ENCODE peak calls at places on chromosomes 3 and 15, in nine cellular contexts. Y, O, S, Z, W, N, F, X and G are unnamed samples.

GRCh38 chr3:118408431-118408830 is 626.2 kb downstream of the IGSF11 start:
- DNase-seq in F (no peak), O (no peak), Z (no peak), X (no peak), S (no peak), Y (no peak), W (no peak), N (no peak), G (no peak)

GRCh38 chr3:112818289-112818688 is 28.4 kb downstream of the CD200R1L start:
- DNase-seq in W (no peak), Y (no peak), Z (peak), F (peak), S (no peak), O (no peak), X (no peak), N (no peak), G (peak)

GRCh38 chr3:186360779-186361178 is 1.3 kb downstream of the DGKG start:
- DNase-seq in N (peak), X (no peak), O (no peak), Z (no peak), F (no peak), S (no peak), W (no peak), Y (peak), G (no peak)

GRCh38 chr3:179898024-179898423 is 138.7 kb downstream of the PEX5L start:
- DNase-seq in Y (peak), Z (no peak), X (no peak), F (no peak), O (peak), S (no peak), W (peak), N (no peak), G (no peak)

GRCh38 chr3:107938128-107938527 is 152.7 kb downstream of the CD47 start:
- DNase-seq in S (no peak), X (peak), F (peak), Y (no peak), W (peak), O (peak), Z (peak), N (no peak), G (no peak)

GRCh38 chr3:138938056-138938876 is 8.7 kb downstream of the FOXL2 start:
- DNase-seq in Y (no peak), W (no peak), F (no peak), S (no peak), N (peak), O (no peak), Z (no peak), X (no peak), G (no peak)

GRCh38 chr15:92471263-92471662 is 77.6 kb downstream of the ST8SIA2 start:
- DNase-seq in Y (no peak), Z (no peak), O (peak), S (no peak), X (no peak), F (no peak), W (no peak), N (no peak), G (no peak)

GRCh38 chr3:13801361-13802214 is 78.3 kb downstream of the WNT7A start:
- DNase-seq in X (no peak), N (no peak), Z (no peak), O (no peak), S (no peak), F (no peak), Y (no peak), W (no peak), G (no peak)

GRCh38 chr3:100136921-100137320 is 22.6 kb upstream of the FILIP1L start:
- DNase-seq in Z (no peak), F (no peak), X (no peak), W (no peak), N (no peak), S (no peak), O (no peak), Y (no peak), G (no peak)

GRCh38 chr3:176206809-176207208 is 990.5 kb downstream of the TBL1XR1 start:
- DNase-seq in O (no peak), S (no peak), Y (no peak), F (no peak), X (no peak), Z (no peak), W (no peak), N (no peak), G (no peak)

GRCh38 chr3:183500349-183500748 is 55.2 kb downstream of the KLHL6 start:
- DNase-seq in Z (no peak), X (no peak), F (no peak), N (no peak), S (no peak), W (no peak), Y (no peak), O (no peak), G (no peak)

GRCh38 chr15:92473784-92474183 is 80.1 kb downstream of the ST8SIA2 start:
- DNase-seq in X (no peak), S (no peak), Z (no peak), O (no peak), W (no peak), Y (no peak), F (no peak), N (peak), G (no peak)

GRCh38 chr3:4730734-4731133 is 237.6 kb downstream of the ITPR1 start:
- DNase-seq in Y (no peak), X (no peak), N (no peak), F (no peak), O (no peak), Z (no peak), S (no peak), W (no peak), G (no peak)

GRCh38 chr15:52261498-52262242 is 33.9 kb downstream of the MYO5C start:
- DNase-seq in Z (no peak), Y (peak), N (no peak), O (peak), F (peak), X (peak), S (no peak), W (peak), G (peak)

GRCh38 chr3:177122183-177122856 is 75.0 kb downstream of the TBL1XR1 start:
- DNase-seq in Z (no peak), S (no peak), F (no peak), N (no peak), O (no peak), W (no peak), X (no peak), Y (no peak), G (no peak)

GRCh38 chr3:143736205-143736604 is 112.1 kb downstream of the SLC9A9 start:
- DNase-seq in O (no peak), Y (no peak), W (no peak), S (no peak), N (no peak), Z (no peak), F (no peak), X (no peak), G (no peak)

GRCh38 chr15:74873756-74874424 is 725 bp upstream of the SCAMP2 start:
- DNase-seq in F (peak), S (no peak), W (peak), N (no peak), Z (no peak), Y (no peak), O (peak), X (no peak), G (no peak)

GRCh38 chr3:161796312-161796711 is 299.7 kb downstream of the OTOL1 start:
- DNase-seq in N (no peak), X (no peak), Z (no peak), S (no peak), O (no peak), Y (no peak), F (no peak), W (no peak), G (no peak)

GRCh38 chr3:117355566-117355965 is 646.0 kb downstream of the TUSC7 start:
- DNase-seq in N (no peak), W (peak), X (no peak), O (peak), Z (no peak), S (no peak), F (peak), Y (peak), G (no peak)

GRCh38 chr3:171900396-171900795 is 57.2 kb downstream of the TMEM212 start:
- DNase-seq in O (no peak), Y (no peak), X (no peak), N (no peak), S (no peak), W (no peak), Z (no peak), F (no peak), G (no peak)

GRCh38 chr3:101780661-101781060 is 1.6 kb downstream of the NXPE3 start:
- DNase-seq in O (peak), F (peak), N (no peak), W (peak), Z (peak), S (no peak), Y (no peak), X (no peak), G (peak)

GRCh38 chr15:33279613-33280205 is 31.1 kb upstream of the RYR3 start:
- DNase-seq in Z (no peak), F (peak), Y (no peak), X (no peak), W (peak), S (no peak), O (no peak), N (no peak), G (no peak)

GRCh38 chr15:77853008-77853328 is 220.3 kb upstream of the LINGO1 start:
- DNase-seq in S (no peak), F (no peak), N (no peak), W (no peak), Y (no peak), O (no peak), Z (no peak), X (peak), G (no peak)

DNA sequence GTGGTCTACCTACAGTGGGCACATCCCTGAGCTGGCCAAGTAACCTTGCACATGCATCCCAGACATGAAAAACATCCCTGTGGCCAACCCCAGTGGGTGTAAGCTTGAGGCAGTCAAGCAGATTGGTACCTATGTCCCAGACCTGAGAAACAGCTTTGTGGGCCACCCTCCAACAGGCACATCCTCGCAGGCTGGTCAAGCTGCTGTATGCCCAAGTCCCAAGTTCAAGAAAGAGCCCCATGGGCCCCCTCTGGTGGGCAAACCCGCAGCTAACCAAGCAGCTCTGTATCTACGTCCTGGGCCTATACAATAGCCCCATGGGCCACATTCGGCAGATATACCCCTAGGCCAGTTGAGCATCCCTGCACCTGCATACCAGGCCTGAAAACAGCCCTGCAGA is 186.3 kb upstream of the GPR149 start:
- DNase-seq in N (no peak), W (no peak), Z (no peak), S (no peak), F (no peak), O (no peak), X (no peak), Y (no peak), G (no peak)
- TF ChIP-seq CTCF in N (no peak), W (no peak), Z (no peak), S (no peak), F (no peak), O (no peak), X (no peak), Y (no peak), G (no peak)

DNA sequence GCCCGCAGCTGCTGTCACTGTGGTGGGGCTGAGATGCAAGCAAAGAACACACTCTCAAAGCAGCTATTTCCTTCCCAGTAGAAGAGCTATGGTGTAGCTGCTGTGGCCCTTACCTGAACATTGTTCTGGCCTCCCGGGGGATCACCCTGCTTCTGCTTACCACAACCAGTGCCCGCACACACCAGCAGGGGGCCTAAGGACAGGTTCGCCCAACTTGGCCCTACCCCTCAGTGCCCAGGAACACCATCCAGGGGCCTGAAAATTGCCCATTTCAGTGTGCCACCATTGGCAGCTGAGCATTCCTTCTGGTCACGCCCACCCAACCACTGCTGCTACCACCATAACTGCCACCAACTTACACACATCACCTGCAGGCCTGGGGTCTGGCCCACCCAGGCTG is 113.0 kb downstream of the TP63 start:
- DNase-seq in X (no peak), S (no peak), N (no peak), F (no peak), Z (no peak), O (no peak), W (no peak), Y (no peak), G (no peak)
- TF ChIP-seq CTCF in X (no peak), S (no peak), N (no peak), F (no peak), Z (no peak), O (no peak), W (no peak), Y (no peak), G (no peak)

GRCh38 chr3:123725652-123726400 is 141.0 kb upstream of the HACD2 start:
- DNase-seq in F (no peak), X (no peak), Z (no peak), Y (no peak), O (no peak), W (peak), S (no peak), N (peak), G (no peak)
- TF ChIP-seq CTCF in F (no peak), X (no peak), Z (no peak), Y (no peak), O (no peak), W (no peak), S (no peak), N (no peak), G (no peak)

DNA sequence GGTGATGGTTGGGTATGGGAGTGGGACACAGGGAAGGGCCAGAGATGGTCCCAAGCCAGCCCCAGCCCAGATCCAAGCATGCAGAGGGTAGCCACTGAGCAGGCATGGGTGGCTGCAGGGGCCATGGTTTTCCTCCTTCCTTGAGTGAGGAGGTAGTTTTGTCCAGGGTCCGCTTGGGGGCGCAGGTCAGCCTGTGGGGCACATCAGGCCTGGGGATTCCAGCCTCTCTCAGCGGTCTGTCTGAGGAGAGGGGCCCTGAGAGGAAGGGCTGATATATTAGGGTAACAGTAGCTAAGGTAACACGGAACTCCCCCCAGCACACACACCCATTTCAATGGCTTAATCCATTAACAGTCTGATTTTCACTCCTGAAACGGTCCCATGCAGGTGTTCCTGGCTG is 22.7 kb upstream of the LCTL start:
- DNase-seq in S (no peak), X (no peak), O (no peak), W (no peak), Y (no peak), F (no peak), N (no peak), Z (no peak), G (no peak)
- TF ChIP-seq CTCF in S (no peak), X (no peak), O (no peak), W (peak), Y (no peak), F (no peak), N (no peak), Z (no peak), G (no peak)

GRCh38 chr15:88337993-88338392 is 81.5 kb upstream of the NTRK3 start:
- DNase-seq in W (peak), Z (no peak), N (no peak), X (no peak), F (peak), O (no peak), Y (no peak), S (no peak), G (no peak)
- TF ChIP-seq CTCF in W (peak), Z (peak), N (no peak), X (no peak), F (no peak), O (no peak), Y (no peak), S (no peak), G (no peak)

DNA sequence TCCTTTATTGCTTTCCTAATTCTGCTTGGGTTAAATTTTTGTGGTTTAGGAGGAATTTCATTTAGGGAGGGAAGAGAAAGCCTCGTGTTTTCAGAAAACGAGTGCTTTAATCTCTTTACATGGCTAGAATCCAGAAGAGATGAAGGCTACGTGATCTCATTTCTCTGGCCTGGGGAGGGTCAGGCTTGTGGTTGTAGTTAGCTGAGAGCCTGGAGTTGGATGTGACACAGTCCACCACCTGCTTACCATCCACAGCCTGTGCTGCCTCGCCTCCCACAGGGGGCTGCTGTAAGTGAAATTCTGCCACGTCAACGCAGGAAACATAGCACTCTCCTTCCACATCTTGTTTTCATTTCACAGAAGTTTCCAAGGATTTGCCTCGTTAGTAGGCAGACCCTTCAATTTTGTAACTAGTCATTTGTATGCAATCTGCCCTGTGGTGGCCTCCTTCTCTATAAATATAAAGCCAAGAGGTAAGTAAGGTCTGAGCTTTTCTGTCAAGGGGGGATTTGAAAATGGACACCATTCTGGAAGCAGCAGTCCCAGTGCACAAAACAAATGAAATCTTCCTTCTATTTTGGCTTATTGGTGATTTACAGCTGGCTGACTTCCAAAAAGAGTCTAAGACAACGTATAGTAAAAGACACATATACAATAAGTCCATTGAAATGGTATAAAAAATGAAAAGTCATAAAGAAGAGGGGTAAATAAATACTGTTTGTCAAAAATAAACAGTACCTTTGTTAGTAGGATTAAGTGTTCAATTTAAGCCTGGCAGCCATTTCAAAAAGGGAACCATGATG is 3.4 kb downstream of the GXYLT2 start:
- DNase-seq in S (no peak), Z (peak), O (peak), X (no peak), Y (no peak), W (no peak), N (no peak), F (peak), G (peak)
- TF ChIP-seq CTCF in S (no peak), Z (peak), O (no peak), X (no peak), Y (no peak), W (no peak), N (no peak), F (peak), G (peak)

DNA sequence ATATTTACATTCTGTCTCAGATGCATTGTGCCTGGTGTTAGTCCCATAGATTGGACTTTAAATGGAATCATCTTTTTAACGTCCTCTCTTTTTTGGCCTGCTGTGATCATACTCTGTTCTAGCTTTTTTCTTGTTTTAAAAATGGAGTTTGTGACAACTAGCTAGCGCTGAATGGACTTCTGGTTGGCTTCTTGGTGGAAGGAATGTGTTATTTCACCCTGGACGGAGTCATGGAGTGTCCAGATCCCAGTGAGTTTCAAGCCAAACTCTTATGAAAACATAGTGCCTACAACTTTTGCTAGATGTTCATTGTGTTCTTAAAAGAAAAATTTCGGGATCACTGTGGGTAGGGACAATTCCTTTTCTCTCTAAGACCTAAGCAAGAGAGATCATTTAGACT is 192.6 kb downstream of the TCF12 start:
- DNase-seq in S (no peak), X (no peak), F (no peak), Z (no peak), W (no peak), N (no peak), Y (no peak), O (no peak), G (no peak)
- TF ChIP-seq CTCF in S (no peak), X (no peak), F (peak), Z (peak), W (no peak), N (no peak), Y (no peak), O (peak), G (no peak)

GRCh38 chr15:67479781-67480180 is 41.1 kb upstream of the C15orf61 start:
- DNase-seq in X (no peak), O (no peak), Z (no peak), F (peak), S (no peak), W (no peak), Y (no peak), N (no peak), G (no peak)

GRCh38 chr15:67472957-67473356 is 48.0 kb upstream of the C15orf61 start:
- DNase-seq in X (no peak), O (no peak), F (peak), Z (no peak), N (no peak), S (no peak), W (no peak), Y (no peak), G (no peak)

GRCh38 chr15:67469680-67470079 is 51.3 kb upstream of the C15orf61 start:
- DNase-seq in X (no peak), S (no peak), N (no peak), Z (no peak), F (no peak), O (no peak), Y (no peak), W (no peak), G (no peak)

DNA sequence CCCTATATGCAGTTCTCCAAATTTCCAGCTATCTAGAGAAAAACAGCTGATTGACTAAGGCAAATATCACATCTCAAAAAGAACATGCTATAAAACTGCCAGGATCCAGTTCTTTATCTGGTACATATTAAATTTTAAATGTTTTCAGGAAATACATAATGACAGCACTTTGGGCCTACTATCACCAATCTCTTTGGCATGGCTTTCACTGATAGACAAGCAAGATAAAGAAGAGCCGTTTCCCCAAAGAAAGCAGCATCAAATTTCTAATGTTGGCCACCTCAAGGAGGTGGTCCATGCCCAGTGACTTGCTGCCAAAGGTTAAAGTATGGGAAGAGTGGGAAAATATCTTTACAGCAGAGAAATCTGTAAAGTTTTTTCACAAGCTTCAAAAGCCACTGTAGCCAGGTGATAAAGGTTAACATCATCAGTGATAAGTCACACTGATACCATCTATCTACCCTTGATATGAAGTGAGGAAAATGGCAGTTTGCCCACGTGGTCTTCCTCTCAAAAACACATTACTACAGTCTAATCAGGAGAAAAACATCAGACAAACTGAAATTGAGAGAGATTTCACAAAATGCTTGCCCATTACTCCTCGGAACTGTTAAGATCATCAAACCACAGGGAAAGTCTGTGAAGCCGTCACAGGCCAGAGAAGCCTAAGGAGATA is 46.4 kb upstream of the C15orf61 start:
- DNase-seq in W (no peak), N (no peak), F (no peak), O (no peak), Z (no peak), X (no peak), Y (no peak), S (no peak), G (no peak)
- TF ChIP-seq CTCF in W (no peak), N (no peak), F (no peak), O (no peak), Z (no peak), X (no peak), Y (no peak), S (no peak), G (no peak)